ENCODE peak calls at places on chromosomes 13 and 19, in seven cellular contexts. T is endodermal cell; V is activated T-cell treated with anti-CD3 and anti-CD28 coated beads, Interleukin-2, amount 50 U/mL, for 1 hour; O is stimulated activated naive CD8-positive, alpha-beta T cell treated with anti-CD3 and anti-CD28 coated beads, Interleukin-15, Interleukin-2, amounts not matched to agents 100 U/mL and 50 U/mL, for 24 hours; U is dorsolateral prefrontal cortex; C is CD8-positive, alpha-beta memory T cell; Q is central memory CD8-positive, alpha-beta T cell. K is an unnamed sample.

GRCh38 chr19:3740431-3740830 is 21.1 kb downstream of the APBA3 start:
- DNase-seq in T (no peak), V (no peak), O (no peak), U (no peak), C (no peak), Q (no peak), K (no peak)

GRCh38 chr19:33434886-33435705 is 61.6 kb downstream of the CEBPG start:
- DNase-seq in T (no peak), V (no peak), O (no peak), U (no peak), C (peak), Q (no peak), K (no peak)

GRCh38 chr13:45564108-45564507 is 51.4 kb downstream of the ERICH6B start:
- DNase-seq in T (peak), V (no peak), O (no peak), U (no peak), C (no peak), Q (no peak), K (no peak)

GRCh38 chr19:10517760-10518443 is 655 bp upstream of the S1PR5 start:
- DNase-seq in T (peak), V (peak), O (no peak), U (peak), C (peak), Q (peak), K (no peak)

GRCh38 chr19:16626796-16627193 is 1.2 kb downstream of the MED26 start:
- DNase-seq in T (no peak), V (no peak), O (peak), U (no peak), C (no peak), Q (no peak), K (no peak)

GRCh38 chr19:46724468-46724867 is 7.6 kb upstream of the PRKD2 start:
- DNase-seq in T (no peak), V (no peak), O (no peak), U (no peak), C (no peak), Q (no peak), K (no peak)

GRCh38 chr19:50311723-50312635 is 17.2 kb downstream of the KCNC3 start:
- DNase-seq in T (peak), V (no peak), O (no peak), U (no peak), C (no peak), Q (no peak), K (no peak)

GRCh38 chr13:33119886-33120543 is 103.8 kb downstream of the KL start:
- DNase-seq in T (no peak), V (no peak), O (no peak), U (no peak), C (no peak), Q (no peak), K (no peak)

GRCh38 chr13:30222253-30222652 is 85.1 kb downstream of the KATNAL1 start:
- DNase-seq in T (no peak), V (no peak), O (no peak), U (no peak), C (no peak), Q (no peak), K (no peak)

K was measured in activated CD4-positive, alpha-beta T cell treated with anti-CD3 and anti-CD28 coated beads, Interleukin-2, amount 50 U/mL, for 1 hour.